ENCODE peak calls at places on chromosomes 11 and 22, in nine cellular contexts. L is ACHN; E is C1 segment of cervical spinal cord; V is HCT116; C is stimulated activated CD4-positive, alpha-beta T cell treated with anti-CD3 and anti-CD28 coated beads, Interleukin-2, amount 100 ng/mL, for 48 hours; N is nephron progenitor cell; Q is stimulated activated naive CD4-positive, alpha-beta T cell; Y is hypothalamus; I is RPMI7951. H is an unnamed sample.

GRCh38 chr22:44112191-44112590 is 68.5 kb upstream of the PARVG start:
- DNase-seq in E (no peak), I (no peak), Y (no peak), V (no peak), L (no peak), Q (no peak), C (no peak), N (no peak), H (no peak)

GRCh38 chr22:29793396-29793795 is 26.2 kb downstream of the UQCR10 start:
- DNase-seq in N (no peak), I (no peak), V (no peak), Y (no peak), C (no peak), Q (no peak), L (no peak), E (no peak), H (no peak)

GRCh38 chr11:65646921-65647701 is 9.2 kb downstream of the SIPA1 start:
- DNase-seq in C (no peak), I (peak), V (no peak), L (no peak), Y (no peak), Q (no peak), E (peak), N (peak), H (no peak)

GRCh38 chr11:129691154-129691553 is 124.5 kb upstream of the TMEM45B start:
- DNase-seq in L (no peak), E (peak), N (no peak), V (no peak), Q (no peak), I (no peak), Y (no peak), C (no peak), H (no peak)

GRCh38 chr11:2580444-2581050 is 119.2 kb downstream of the KCNQ1OT1 start:
- DNase-seq in Q (no peak), C (no peak), Y (no peak), N (no peak), V (no peak), I (no peak), L (no peak), E (no peak), H (no peak)

GRCh38 chr11:59144579-59145345 is 2.1 kb downstream of the FAM111A start:
- DNase-seq in E (peak), V (peak), Q (peak), N (peak), I (peak), C (peak), Y (no peak), L (peak), H (peak)

GRCh38 chr11:26201411-26201810 is 130.5 kb upstream of the ANO3 start:
- DNase-seq in C (no peak), V (no peak), Q (no peak), Y (no peak), I (no peak), L (peak), N (no peak), E (no peak), H (peak)

GRCh38 chr11:111373590-111373989 is 5.5 kb downstream of the POU2AF1 start:
- DNase-seq in C (no peak), Y (no peak), L (no peak), Q (no peak), V (no peak), N (no peak), I (no peak), E (no peak), H (no peak)

GRCh38 chr22:24694971-24695928 is 79.3 kb downstream of the PIWIL3 start:
- DNase-seq in Q (no peak), I (no peak), N (no peak), E (no peak), L (no peak), V (no peak), Y (no peak), C (no peak), H (no peak)

GRCh38 chr11:76803023-76803422 is 19.9 kb downstream of the TSKU start:
- DNase-seq in I (no peak), N (no peak), L (no peak), C (no peak), Q (no peak), E (no peak), Y (no peak), V (no peak), H (peak)

GRCh38 chr11:61498767-61499341 is 9.7 kb upstream of the LRRC10B start:
- DNase-seq in L (no peak), I (no peak), E (no peak), Q (no peak), C (no peak), Y (no peak), V (no peak), N (no peak), H (no peak)

GRCh38 chr11:68658097-68658496 is 26.2 kb upstream of the GAL start:
- DNase-seq in I (no peak), C (no peak), V (no peak), L (no peak), N (no peak), Y (no peak), Q (no peak), E (no peak), H (no peak)

GRCh38 chr11:109728056-109728455 is 306.1 kb downstream of the C11orf87 start:
- DNase-seq in Q (no peak), V (peak), N (no peak), I (peak), E (no peak), L (no peak), Y (no peak), C (no peak), H (no peak)

GRCh38 chr22:40396882-40397281 is 26.5 kb downstream of the SGSM3 start:
- DNase-seq in N (peak), V (no peak), Q (no peak), I (no peak), C (no peak), L (no peak), E (no peak), Y (no peak), H (no peak)

GRCh38 chr22:19615001-19615461 is 90.8 kb upstream of the CLDN5 start:
- DNase-seq in N (no peak), I (no peak), Y (no peak), L (no peak), Q (no peak), V (no peak), C (no peak), E (no peak), H (no peak)

GRCh38 chr11:124612567-124613245 is 1.5 kb downstream of the PANX3 start:
- DNase-seq in C (no peak), Y (no peak), L (no peak), N (peak), V (no peak), I (peak), Q (no peak), E (no peak), H (peak)

GRCh38 chr11:45252134-45252856 is 33.8 kb downstream of the SYT13 start:
- DNase-seq in Y (no peak), N (peak), Q (peak), C (peak), V (peak), I (peak), L (peak), E (no peak), H (peak)

GRCh38 chr22:49400866-49401598 is 426.6 kb downstream of the BRD1 start:
- DNase-seq in N (no peak), C (no peak), Y (no peak), Q (no peak), I (no peak), V (no peak), E (no peak), L (no peak), H (no peak)

GRCh38 chr22:25451480-25452114 is 112.9 kb upstream of the GRK3 start:
- DNase-seq in C (no peak), E (no peak), L (no peak), N (no peak), Q (no peak), Y (no peak), I (no peak), V (no peak), H (no peak)

GRCh38 chr11:65435330-65435931 is 12.8 kb downstream of the NEAT1 start:
- DNase-seq in N (no peak), I (no peak), L (no peak), Y (no peak), C (no peak), E (no peak), V (no peak), Q (no peak), H (no peak)

GRCh38 chr11:134048028-134048427 is 20.8 kb upstream of the JAM3 start:
- DNase-seq in E (no peak), Q (no peak), Y (no peak), N (no peak), C (no peak), V (no peak), I (no peak), L (no peak), H (no peak)

GRCh38 chr22:44479662-44480061 is 18.4 kb downstream of the RTL6 start:
- DNase-seq in L (no peak), C (no peak), V (no peak), I (no peak), Y (no peak), N (no peak), Q (no peak), E (no peak), H (no peak)

GRCh38 chr22:35630387-35630793 is 13.3 kb upstream of the MB start:
- DNase-seq in V (peak), N (no peak), I (peak), E (no peak), Y (no peak), L (peak), C (no peak), Q (no peak), H (peak)

GRCh38 chr11:75513250-75513649 is 12.5 kb downstream of the GDPD5 start:
- DNase-seq in L (no peak), Y (no peak), C (no peak), I (no peak), V (no peak), Q (no peak), E (no peak), N (no peak), H (peak)

GRCh38 chr11:1296287-1296686 is 13.1 kb downstream of the TOLLIP start:
- DNase-seq in L (no peak), Y (no peak), E (no peak), Q (no peak), I (no peak), V (no peak), N (no peak), C (no peak), H (no peak)

GRCh38 chr11:66543263-66544107 is 2.4 kb downstream of the ZDHHC24 start:
- DNase-seq in V (no peak), N (peak), Y (no peak), L (no peak), I (no peak), C (peak), Q (peak), E (no peak), H (peak)

GRCh38 chr11:10680956-10681487 is 12.5 kb downstream of the IRAG1 start:
- DNase-seq in C (no peak), I (no peak), E (no peak), Y (no peak), Q (no peak), V (no peak), N (no peak), L (no peak), H (no peak)

GRCh38 chr22:33300165-33300564 is 242.0 kb upstream of the SYN3 start:
- DNase-seq in Y (no peak), V (no peak), C (no peak), I (no peak), Q (no peak), E (no peak), L (no peak), N (no peak), H (no peak)

GRCh38 chr11:10770626-10771254 is 19.7 kb downstream of the CTR9 start:
- DNase-seq in I (peak), Q (no peak), L (peak), C (no peak), N (peak), V (peak), E (no peak), Y (no peak), H (peak)

GRCh38 chr11:130278151-130278550 is 36.6 kb downstream of the ZBTB44 start:
- DNase-seq in I (no peak), Y (no peak), E (no peak), C (no peak), V (no peak), N (no peak), L (no peak), Q (no peak), H (no peak)

GRCh38 chr11:116255234-116255953 is 517.4 kb downstream of the BUD13 start:
- DNase-seq in C (no peak), E (no peak), N (no peak), Q (no peak), Y (no peak), L (no peak), I (no peak), V (no peak), H (no peak)

H was measured in AG08396.